ENCODE peak calls at places on chromosomes 5 and 9, in six cellular contexts. S, K, Y, T, L and O are unnamed samples.
A peak's percentile ranks its signal among the peaks of the same experiment; 100 is the strongest.

GRCh38 chr9:33132249-33132772 is 34.8 kb downstream of the B4GALT1 start:
- DNase-seq in S (no peak), K (peak; percentile 55), Y (peak; percentile 62), T (no peak), L (no peak), O (peak; percentile 55)

GRCh38 chr9:38652486-38652885 is 32.1 kb upstream of the ANKRD18A start:
- DNase-seq in S (no peak), K (no peak), Y (no peak), T (no peak), L (no peak), O (no peak)

GRCh38 chr9:10212702-10213101 is 400.1 kb downstream of the PTPRD start:
- DNase-seq in S (no peak), K (no peak), Y (no peak), T (no peak), L (no peak), O (no peak)

GRCh38 chr9:135988493-135988892 is 27.3 kb upstream of the UBAC1 start:
- DNase-seq in S (no peak), K (no peak), Y (no peak), T (no peak), L (no peak), O (no peak)

GRCh38 chr5:122300968-122301367 is 11.1 kb upstream of the SNCAIP start:
- DNase-seq in S (no peak), K (no peak), Y (no peak), T (no peak), L (no peak), O (no peak)

GRCh38 chr5:58322453-58322852 is 137.4 kb downstream of the PLK2 start:
- DNase-seq in S (no peak), K (peak; percentile 58), Y (peak; percentile 14), T (no peak), L (no peak), O (no peak)

GRCh38 chr5:42676362-42676761 is 80.3 kb upstream of the CCDC152 start:
- DNase-seq in S (no peak), K (no peak), Y (no peak), T (no peak), L (no peak), O (no peak)

GRCh38 chr9:20729545-20729944 is 45.5 kb downstream of the FOCAD start:
- DNase-seq in S (no peak), K (peak; percentile 6), Y (no peak), T (no peak), L (no peak), O (no peak)

GRCh38 chr5:164392531-164392930 is 887.1 kb downstream of the MAT2B start:
- DNase-seq in S (no peak), K (peak; percentile 22), Y (no peak), T (no peak), L (no peak), O (no peak)

GRCh38 chr5:116359575-116359974 is 215.0 kb downstream of the SEMA6A start:
- DNase-seq in S (no peak), K (peak; percentile 31), Y (no peak), T (no peak), L (no peak), O (no peak)

GRCh38 chr9:72065076-72065475 is 4.7 kb upstream of the C9orf57 start:
- DNase-seq in S (no peak), K (no peak), Y (no peak), T (no peak), L (no peak), O (no peak)

GRCh38 chr5:142521706-142522105 is 164.2 kb downstream of the FGF1 start:
- DNase-seq in S (no peak), K (no peak), Y (no peak), T (no peak), L (no peak), O (no peak)

GRCh38 chr5:56155085-56155484 is 78.0 kb downstream of the ANKRD55 start:
- DNase-seq in S (no peak), K (peak; percentile 53), Y (no peak), T (no peak), L (no peak), O (no peak)

GRCh38 chr5:149999866-150000260 is 591 bp downstream of the TIGD6 start:
- DNase-seq in S (no peak), K (no peak), Y (no peak), T (no peak), L (no peak), O (no peak)

GRCh38 chr5:84275609-84276008 is 109.1 kb downstream of the EDIL3 start:
- DNase-seq in S (no peak), K (no peak), Y (no peak), T (no peak), L (no peak), O (no peak)

GRCh38 chr5:81286059-81286617 is 15.2 kb upstream of the ZCCHC9 start:
- DNase-seq in S (no peak), K (no peak), Y (no peak), T (no peak), L (no peak), O (no peak)

GRCh38 chr5:133925866-133926488 is 42.4 kb downstream of the C5orf15 start:
- DNase-seq in S (no peak), K (peak; percentile 41), Y (peak; percentile 40), T (no peak), L (no peak), O (no peak)

GRCh38 chr5:99000221-99000620 is 71.4 kb upstream of the CHD1 start:
- DNase-seq in S (no peak), K (no peak), Y (no peak), T (no peak), L (no peak), O (no peak)

GRCh38 chr5:99000878-99001277 is 72.1 kb upstream of the CHD1 start:
- DNase-seq in S (no peak), K (peak; percentile 75), Y (no peak), T (no peak), L (no peak), O (no peak)

GRCh38 chr5:99010294-99010693 is 81.5 kb upstream of the CHD1 start:
- DNase-seq in S (no peak), K (no peak), Y (no peak), T (no peak), L (no peak), O (no peak)

GRCh38 chr5:99004960-99005359 is 76.2 kb upstream of the CHD1 start:
- DNase-seq in S (no peak), K (peak; percentile 19), Y (peak; percentile 6), T (no peak), L (no peak), O (no peak)

DNA sequence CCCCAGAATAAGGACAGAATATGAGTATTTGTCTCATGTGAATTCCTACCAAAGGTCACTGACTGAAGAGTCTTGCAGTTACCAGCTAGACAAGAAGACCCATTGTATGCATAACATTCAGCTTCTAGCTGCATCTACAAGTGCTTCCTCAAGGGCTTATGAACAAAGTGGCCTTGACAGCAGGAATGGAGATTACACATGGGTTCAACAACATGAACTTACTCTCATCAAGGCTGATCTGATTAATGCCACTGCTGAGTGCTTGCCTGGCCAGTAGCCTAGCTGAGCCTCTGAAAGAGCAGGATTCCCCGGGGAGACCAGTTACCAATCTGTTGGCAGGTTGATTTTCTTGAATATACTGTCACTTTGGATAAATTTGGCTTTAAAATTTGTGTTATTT is 76.7 kb upstream of the CHD1 start:
- DNase-seq in S (no peak), K (no peak), Y (no peak), T (no peak), L (no peak), O (no peak)
- H3K4me3 ChIP-seq in S (no peak overlapping the region), K (no peak overlapping the region), Y (no peak overlapping the region), T (no peak overlapping the region), L (no peak overlapping the region), O (no peak overlapping the region)

GRCh38 chr9:76873056-76873792 is 32.7 kb downstream of the PRUNE2 start:
- DNase-seq in S (no peak), K (peak; percentile 26), Y (no peak), T (no peak), L (no peak), O (no peak)
- TF ChIP-seq CTCF in S (no peak), K (no peak), Y (no peak), T (no peak), L (no peak), O (no peak)

DNA sequence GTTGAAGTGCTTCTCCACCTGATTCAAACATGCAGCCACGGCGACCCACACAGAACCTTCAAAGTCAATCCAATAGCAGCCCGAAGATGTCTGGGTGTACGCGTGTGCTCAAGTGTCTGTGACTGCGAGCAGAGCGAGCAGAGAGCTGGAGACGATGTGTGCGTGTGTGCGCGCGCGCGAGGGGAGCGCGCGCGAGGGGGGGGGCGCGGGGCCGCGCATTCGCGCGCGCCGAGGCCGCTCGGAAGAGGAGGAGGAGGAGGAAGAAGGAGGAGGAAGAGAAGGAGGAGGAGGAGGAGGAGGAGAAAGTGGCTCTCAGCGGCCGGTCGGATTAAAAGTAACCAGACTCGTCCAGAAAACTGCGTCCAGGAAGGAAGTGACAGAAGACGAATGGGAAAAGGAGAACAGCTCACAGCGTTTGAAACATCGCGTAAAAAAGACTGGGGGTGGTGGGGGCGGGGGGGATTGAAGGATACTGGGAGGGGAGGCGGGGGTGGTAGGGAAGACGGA is at the start of gene MEF2C:
- DNase-seq in S (peak; percentile 70), K (peak; percentile 87), Y (peak; percentile 83), T (peak; percentile 81), L (peak; percentile 85), O (peak; percentile 85)
- H3K4me3 ChIP-seq in S (peak within 1 kb of the TSS; percentile 63), K (peak within 1 kb of the TSS; percentile 73), Y (peak within 1 kb of the TSS; percentile 72), T (peak within 1 kb of the TSS; percentile 48), L (peak within 1 kb of the TSS; percentile 18), O (peak within 1 kb of the TSS; percentile 74)

GRCh38 chr9:126383395-126384104 is 56.9 kb downstream of the MVB12B start:
- DNase-seq in S (no peak), K (no peak), Y (no peak), T (no peak), L (no peak), O (no peak)

GRCh38 chr9:126377521-126377920 is 50.9 kb downstream of the MVB12B start:
- DNase-seq in S (no peak), K (no peak), Y (no peak), T (no peak), L (no peak), O (no peak)

GRCh38 chr9:126378761-126379160 is 52.1 kb downstream of the MVB12B start:
- DNase-seq in S (no peak), K (no peak), Y (no peak), T (no peak), L (no peak), O (no peak)

GRCh38 chr9:126379661-126380365 is 53.2 kb downstream of the MVB12B start:
- DNase-seq in S (no peak), K (no peak), Y (no peak), T (no peak), L (no peak), O (no peak)

GRCh38 chr9:126380447-126380846 is 53.8 kb downstream of the MVB12B start:
- DNase-seq in S (no peak), K (no peak), Y (no peak), T (no peak), L (no peak), O (no peak)
- TF ChIP-seq CTCF in S (no peak), K (no peak), Y (peak; percentile 23), T (no peak), L (no peak), O (no peak)

DNA sequence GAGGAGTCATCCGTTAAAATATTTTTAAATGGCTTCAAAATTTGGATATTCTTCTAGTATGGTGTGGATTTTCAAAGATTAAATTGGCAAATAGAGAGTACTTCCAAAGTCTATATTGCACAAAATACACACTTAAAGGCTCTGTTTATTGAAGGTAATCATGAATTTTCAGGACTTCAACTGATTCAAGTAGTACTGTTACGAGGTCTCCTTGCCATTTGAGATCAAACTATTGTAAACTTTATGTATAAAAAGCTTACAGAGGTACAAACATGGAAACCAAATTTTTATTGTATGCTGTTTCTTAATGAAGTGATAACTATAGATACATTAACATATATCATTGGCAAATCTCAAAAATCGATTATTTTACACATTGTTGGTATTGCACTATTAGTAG is 2.5 kb downstream of the ERBIN start:
- DNase-seq in S (no peak), K (no peak), Y (no peak), T (no peak), L (no peak), O (no peak)
- H3K4me3 ChIP-seq in S (peak overlapping the region; percentile 89), K (peak overlapping the region; percentile 86), Y (peak overlapping the region; percentile 71), T (peak overlapping the region; percentile 62), L (no peak overlapping the region), O (no peak overlapping the region)